ENCODE peak calls at places on chromosomes 2 and 18, in nine cellular contexts. One of them, this sample, is unnamed.

GRCh38 chr2:99259465-99259864 is 4.0 kb upstream of the LYG2 start:
- DNase-seq in islet precursor cell: no peak
- DNase-seq in GM03348: no peak
- DNase-seq in GDM1: no peak
- DNase-seq in fibroblast of the conjunctiva: no peak
- DNase-seq in endothelial cell: no peak
- DNase-seq in osteocyte: no peak
- DNase-seq in NCI-H1105: no peak
- DNase-seq in HTR-8/SVneo: no peak
- DNase-seq in this sample: no peak

GRCh38 chr2:81481994-81482368 is 1177.4 kb upstream of the LRRTM1 start:
- DNase-seq in islet precursor cell: no peak
- DNase-seq in GM03348: no peak
- DNase-seq in GDM1: no peak
- DNase-seq in fibroblast of the conjunctiva: no peak
- DNase-seq in endothelial cell: no peak
- DNase-seq in osteocyte: no peak
- DNase-seq in NCI-H1105: no peak
- DNase-seq in HTR-8/SVneo: no peak
- DNase-seq in this sample: no peak

GRCh38 chr2:102051659-102052366 is 60.1 kb downstream of the IL1R2 start:
- DNase-seq in islet precursor cell: peak
- DNase-seq in GM03348: peak
- DNase-seq in GDM1: no peak
- DNase-seq in fibroblast of the conjunctiva: no peak
- DNase-seq in endothelial cell: no peak
- DNase-seq in osteocyte: no peak
- DNase-seq in NCI-H1105: no peak
- DNase-seq in HTR-8/SVneo: no peak
- DNase-seq in this sample: no peak

GRCh38 chr2:70645733-70646420 is 92.3 kb upstream of the TGFA start:
- DNase-seq in islet precursor cell: no peak
- DNase-seq in GM03348: peak
- DNase-seq in GDM1: no peak
- DNase-seq in fibroblast of the conjunctiva: no peak
- DNase-seq in endothelial cell: peak
- DNase-seq in osteocyte: no peak
- DNase-seq in NCI-H1105: no peak
- DNase-seq in HTR-8/SVneo: no peak
- DNase-seq in this sample: no peak

GRCh38 chr2:168661404-168661869 is 141.0 kb upstream of the NOSTRIN start:
- DNase-seq in islet precursor cell: no peak
- DNase-seq in GM03348: no peak
- DNase-seq in GDM1: no peak
- DNase-seq in fibroblast of the conjunctiva: no peak
- DNase-seq in endothelial cell: no peak
- DNase-seq in osteocyte: no peak
- DNase-seq in NCI-H1105: no peak
- DNase-seq in HTR-8/SVneo: no peak
- DNase-seq in this sample: no peak

GRCh38 chr2:232761301-232761907 is 15.0 kb downstream of the KCNJ13 start:
- DNase-seq in islet precursor cell: no peak
- DNase-seq in GM03348: no peak
- DNase-seq in GDM1: no peak
- DNase-seq in fibroblast of the conjunctiva: peak
- DNase-seq in endothelial cell: peak
- DNase-seq in osteocyte: no peak
- DNase-seq in NCI-H1105: peak
- DNase-seq in HTR-8/SVneo: peak
- DNase-seq in this sample: no peak

GRCh38 chr2:119713819-119714490 is 35.0 kb downstream of the TMEM177 start:
- DNase-seq in islet precursor cell: no peak
- DNase-seq in GM03348: no peak
- DNase-seq in GDM1: no peak
- DNase-seq in fibroblast of the conjunctiva: no peak
- DNase-seq in endothelial cell: no peak
- DNase-seq in osteocyte: no peak
- DNase-seq in NCI-H1105: no peak
- DNase-seq in HTR-8/SVneo: no peak
- DNase-seq in this sample: no peak

GRCh38 chr2:210169871-210170441 is 1.3 kb downstream of the KANSL1L start:
- DNase-seq in islet precursor cell: no peak
- DNase-seq in GM03348: peak
- DNase-seq in GDM1: no peak
- DNase-seq in fibroblast of the conjunctiva: peak
- DNase-seq in endothelial cell: no peak
- DNase-seq in osteocyte: no peak
- DNase-seq in NCI-H1105: no peak
- DNase-seq in HTR-8/SVneo: peak
- DNase-seq in this sample: no peak

GRCh38 chr2:222300725-222301295 is 2.0 kb upstream of the PAX3 start:
- DNase-seq in islet precursor cell: peak
- DNase-seq in GM03348: no peak
- DNase-seq in GDM1: no peak
- DNase-seq in fibroblast of the conjunctiva: no peak
- DNase-seq in endothelial cell: no peak
- DNase-seq in osteocyte: no peak
- DNase-seq in NCI-H1105: no peak
- DNase-seq in HTR-8/SVneo: no peak
- DNase-seq in this sample: no peak

GRCh38 chr2:160425394-160425793 is 68.2 kb downstream of the RBMS1 start:
- DNase-seq in islet precursor cell: no peak
- DNase-seq in GM03348: no peak
- DNase-seq in GDM1: no peak
- DNase-seq in fibroblast of the conjunctiva: no peak
- DNase-seq in endothelial cell: no peak
- DNase-seq in osteocyte: no peak
- DNase-seq in NCI-H1105: no peak
- DNase-seq in HTR-8/SVneo: no peak
- DNase-seq in this sample: no peak

GRCh38 chr2:127128508-127128907 is 21.6 kb upstream of the BIN1 start:
- DNase-seq in islet precursor cell: peak
- DNase-seq in GM03348: no peak
- DNase-seq in GDM1: no peak
- DNase-seq in fibroblast of the conjunctiva: no peak
- DNase-seq in endothelial cell: no peak
- DNase-seq in osteocyte: no peak
- DNase-seq in NCI-H1105: no peak
- DNase-seq in HTR-8/SVneo: no peak
- DNase-seq in this sample: peak

GRCh38 chr2:21757805-21758204 is 634.0 kb downstream of the TDRD15 start:
- DNase-seq in islet precursor cell: peak
- DNase-seq in GM03348: no peak
- DNase-seq in GDM1: no peak
- DNase-seq in fibroblast of the conjunctiva: no peak
- DNase-seq in endothelial cell: no peak
- DNase-seq in osteocyte: no peak
- DNase-seq in NCI-H1105: no peak
- DNase-seq in HTR-8/SVneo: no peak
- DNase-seq in this sample: no peak

GRCh38 chr2:109331864-109332848 is 203.2 kb downstream of the SH3RF3 start:
- DNase-seq in islet precursor cell: peak
- DNase-seq in GM03348: peak
- DNase-seq in GDM1: peak
- DNase-seq in fibroblast of the conjunctiva: peak
- DNase-seq in endothelial cell: peak
- DNase-seq in osteocyte: peak
- DNase-seq in NCI-H1105: no peak
- DNase-seq in HTR-8/SVneo: peak
- DNase-seq in this sample: peak

GRCh38 chr2:38898256-38898655 is 8.6 kb downstream of the ARHGEF33 start:
- DNase-seq in islet precursor cell: no peak
- DNase-seq in GM03348: no peak
- DNase-seq in GDM1: no peak
- DNase-seq in fibroblast of the conjunctiva: no peak
- DNase-seq in endothelial cell: no peak
- DNase-seq in osteocyte: no peak
- DNase-seq in NCI-H1105: no peak
- DNase-seq in HTR-8/SVneo: no peak
- DNase-seq in this sample: no peak

GRCh38 chr2:217899231-217900009 is 103.4 kb downstream of the TNS1 start:
- DNase-seq in islet precursor cell: peak
- DNase-seq in GM03348: peak
- DNase-seq in GDM1: no peak
- DNase-seq in fibroblast of the conjunctiva: peak
- DNase-seq in endothelial cell: peak
- DNase-seq in osteocyte: no peak
- DNase-seq in NCI-H1105: no peak
- DNase-seq in HTR-8/SVneo: peak
- DNase-seq in this sample: peak

GRCh38 chr2:174027956-174028355 is 62.8 kb upstream of the SP3 start:
- DNase-seq in islet precursor cell: peak
- DNase-seq in GM03348: no peak
- DNase-seq in GDM1: no peak
- DNase-seq in fibroblast of the conjunctiva: no peak
- DNase-seq in endothelial cell: no peak
- DNase-seq in osteocyte: no peak
- DNase-seq in NCI-H1105: no peak
- DNase-seq in HTR-8/SVneo: no peak
- DNase-seq in this sample: no peak

GRCh38 chr18:58211510-58211909 is 167.5 kb downstream of the NEDD4L start:
- DNase-seq in islet precursor cell: no peak
- DNase-seq in GM03348: no peak
- DNase-seq in GDM1: no peak
- DNase-seq in fibroblast of the conjunctiva: no peak
- DNase-seq in endothelial cell: no peak
- DNase-seq in osteocyte: no peak
- DNase-seq in NCI-H1105: no peak
- DNase-seq in HTR-8/SVneo: no peak
- DNase-seq in this sample: no peak

This sample was measured in upper lobe of left lung.